ENCODE peak calls at places on chromosomes 2 and 18, in five cellular contexts. K is mammary epithelial cell, R is fibroblast of pulmonary artery, N is BE2C, C is NCI-H2171 treated with DMSO at 0.1 percent for 48 hours. F is an unnamed sample.

GRCh38 chr18:1227025-1227424 is 322.4 kb downstream of the ADCYAP1 start:
- DNase-seq in R (no peak), N (no peak), C (no peak), K (no peak), F (no peak)

GRCh38 chr2:233331536-233331935 is 22.8 kb upstream of the DGKD start:
- DNase-seq in C (no peak), K (no peak), N (no peak), R (no peak), F (no peak)

GRCh38 chr2:30611572-30611971 is 164.5 kb downstream of the LCLAT1 start:
- DNase-seq in C (no peak), N (no peak), R (no peak), K (no peak), F (no peak)

GRCh38 chr2:160694631-160695030 is 201.0 kb upstream of the RBMS1 start:
- DNase-seq in N (no peak), K (no peak), C (no peak), R (no peak), F (no peak)

GRCh38 chr2:150165479-150165878 is 322.0 kb downstream of the RND3 start:
- DNase-seq in R (no peak), C (no peak), N (no peak), K (no peak), F (no peak)

GRCh38 chr2:233498126-233498525 is 68.5 kb downstream of the USP40 start:
- DNase-seq in N (no peak), C (no peak), R (no peak), K (no peak), F (no peak)

GRCh38 chr2:24822049-24822706 is 29.0 kb downstream of the CENPO start:
- DNase-seq in K (no peak), C (no peak), N (no peak), R (no peak), F (no peak)

GRCh38 chr2:25473758-25474335 is 132.1 kb upstream of the DNMT3A start:
- DNase-seq in C (peak), K (no peak), R (peak), N (peak), F (no peak)

GRCh38 chr2:21118302-21118920 is 5.4 kb upstream of the TDRD15 start:
- DNase-seq in C (peak), N (peak), R (peak), K (peak), F (peak)

GRCh38 chr2:23487735-23488492 is 102.9 kb downstream of the KLHL29 start:
- DNase-seq in R (peak), N (no peak), K (peak), C (no peak), F (peak)